ENCODE peak calls at places on chromosomes 5 and 9, in seven cellular contexts. B is neuronal stem cell, J is IMR-90, Z is H9, I is mesendoderm, R is mesenchymal stem cell, V is H1. K is an unnamed sample.

GRCh38 chr9:127336708-127337352 is 60.1 kb upstream of the SLC2A8 start:
- DNase-seq in B (no peak), J (peak), Z (no peak), I (peak), R (peak), V (no peak), K (peak)

GRCh38 chr5:172097356-172097755 is 90.7 kb downstream of the STK10 start:
- DNase-seq in B (no peak), J (peak), Z (no peak), I (no peak), R (peak), V (no peak), K (no peak)

GRCh38 chr5:90227688-90228087 is 181.9 kb downstream of the CETN3 start:
- DNase-seq in B (no peak), J (no peak), Z (no peak), I (no peak), R (no peak), V (no peak), K (no peak)

GRCh38 chr5:137826067-137826466 is 41.6 kb upstream of the MYOT start:
- DNase-seq in B (no peak), J (no peak), Z (no peak), I (no peak), R (no peak), V (no peak), K (no peak)

GRCh38 chr5:9627541-9627940 is 2.6 kb downstream of the TAS2R1 start:
- DNase-seq in B (no peak), J (no peak), Z (no peak), I (no peak), R (no peak), V (no peak), K (no peak)

GRCh38 chr5:32173394-32174010 is 617 bp downstream of the GOLPH3 start:
- DNase-seq in B (no peak), J (peak), Z (peak), I (peak), R (peak), V (peak), K (peak)

GRCh38 chr9:6184749-6185645 is 30.6 kb upstream of the IL33 start:
- DNase-seq in B (no peak), J (peak), Z (no peak), I (no peak), R (no peak), V (no peak), K (no peak)

GRCh38 chr5:14487896-14488570 is 93.6 kb upstream of the OTULINL start:
- DNase-seq in B (no peak), J (no peak), Z (peak), I (no peak), R (no peak), V (peak), K (no peak)

GRCh38 chr5:8363133-8363532 is 494.2 kb downstream of the MTRR start:
- DNase-seq in B (no peak), J (peak), Z (no peak), I (no peak), R (no peak), V (no peak), K (peak)

GRCh38 chr5:131488463-131488862 is 146.6 kb downstream of the RAPGEF6 start:
- DNase-seq in B (no peak), J (peak), Z (no peak), I (no peak), R (no peak), V (no peak), K (no peak)

GRCh38 chr5:168656633-168657032 is 77.5 kb upstream of the PANK3 start:
- DNase-seq in B (no peak), J (no peak), Z (no peak), I (no peak), R (peak), V (peak), K (no peak)

GRCh38 chr9:26685857-26686256 is 206.7 kb downstream of the CAAP1 start:
- DNase-seq in B (no peak), J (peak), Z (no peak), I (peak), R (no peak), V (no peak), K (no peak)

DNA sequence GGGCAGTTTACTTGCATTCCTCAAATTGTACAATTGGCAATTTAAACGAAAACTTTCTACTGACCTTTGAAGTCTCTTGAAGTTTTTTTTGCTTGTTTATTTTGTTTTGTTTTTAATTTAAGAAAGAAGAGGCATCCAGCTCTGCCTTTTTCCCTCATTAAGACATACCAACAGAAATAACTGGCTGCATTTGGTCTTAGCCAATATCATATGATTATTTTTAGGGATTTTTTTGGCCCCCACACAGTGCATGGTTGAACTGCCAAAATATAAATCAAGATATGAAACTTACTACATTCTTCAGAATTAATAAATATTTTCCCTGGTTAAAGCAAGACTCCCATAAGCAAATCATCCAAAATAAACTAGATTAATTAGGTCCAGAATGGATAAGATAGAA is 79.4 kb downstream of the ALDH1A1 start:
- DNase-seq in B (no peak), J (no peak), Z (no peak), I (no peak), R (no peak), V (no peak), K (no peak)
- H3K9ac ChIP-seq in B (no peak), J (no peak), Z (no peak), I (no peak), R (no peak), V (no peak), K (no peak)

GRCh38 chr9:137426018-137426681 is 3.0 kb downstream of the NOXA1 start:
- DNase-seq in B (no peak), J (no peak), Z (no peak), I (no peak), R (no peak), V (no peak), K (no peak)
- H3K27ac ChIP-seq in B (no peak), J (no peak), Z (no peak), I (no peak), R (no peak), V (no peak), K (no peak)

DNA sequence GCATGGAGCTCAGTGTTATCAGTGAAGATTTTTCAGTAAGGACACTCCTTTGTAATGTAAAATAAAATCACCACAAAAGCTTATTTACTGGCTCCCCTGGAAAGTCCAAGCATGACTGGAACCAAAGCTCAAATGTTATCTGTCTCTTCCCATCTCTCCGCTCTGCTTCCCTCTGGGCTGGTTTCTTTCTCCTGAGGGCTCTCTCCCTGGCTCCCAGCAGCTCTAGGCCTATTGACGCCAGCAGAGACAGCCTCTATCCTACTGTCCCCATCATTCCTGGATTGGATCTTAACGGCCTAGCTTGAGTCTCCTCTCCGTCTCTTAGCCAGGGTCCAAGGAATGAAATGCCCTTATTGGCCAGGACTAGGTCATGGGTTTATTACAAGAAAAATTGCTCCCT is 86.1 kb downstream of the TMEM167A start:
- DNase-seq in B (no peak), J (no peak), Z (no peak), I (peak), R (no peak), V (no peak), K (no peak)
- H2AK5ac ChIP-seq in B (no peak), J (no peak), Z (no peak), I (no peak), R (no peak), V (no peak), K (no peak)

GRCh38 chr5:94240616-94241287 is 377.7 kb downstream of the KIAA0825 start:
- DNase-seq in B (no peak), J (peak), Z (no peak), I (no peak), R (no peak), V (no peak), K (no peak)
- H3K9ac ChIP-seq in B (no peak), J (no peak), Z (no peak), I (no peak), R (no peak), V (no peak), K (no peak)

GRCh38 chr9:129419382-129419899 is 201.5 kb downstream of the C9orf50 start:
- DNase-seq in B (no peak), J (no peak), Z (no peak), I (no peak), R (no peak), V (no peak), K (no peak)

GRCh38 chr9:129422032-129422842 is 198.7 kb downstream of the C9orf50 start:
- DNase-seq in B (no peak), J (no peak), Z (no peak), I (no peak), R (no peak), V (no peak), K (no peak)

GRCh38 chr9:129421371-129421770 is 199.5 kb downstream of the C9orf50 start:
- DNase-seq in B (no peak), J (no peak), Z (no peak), I (no peak), R (no peak), V (no peak), K (no peak)

GRCh38 chr9:129420721-129421120 is 200.2 kb downstream of the C9orf50 start:
- DNase-seq in B (no peak), J (no peak), Z (no peak), I (no peak), R (no peak), V (no peak), K (no peak)

DNA sequence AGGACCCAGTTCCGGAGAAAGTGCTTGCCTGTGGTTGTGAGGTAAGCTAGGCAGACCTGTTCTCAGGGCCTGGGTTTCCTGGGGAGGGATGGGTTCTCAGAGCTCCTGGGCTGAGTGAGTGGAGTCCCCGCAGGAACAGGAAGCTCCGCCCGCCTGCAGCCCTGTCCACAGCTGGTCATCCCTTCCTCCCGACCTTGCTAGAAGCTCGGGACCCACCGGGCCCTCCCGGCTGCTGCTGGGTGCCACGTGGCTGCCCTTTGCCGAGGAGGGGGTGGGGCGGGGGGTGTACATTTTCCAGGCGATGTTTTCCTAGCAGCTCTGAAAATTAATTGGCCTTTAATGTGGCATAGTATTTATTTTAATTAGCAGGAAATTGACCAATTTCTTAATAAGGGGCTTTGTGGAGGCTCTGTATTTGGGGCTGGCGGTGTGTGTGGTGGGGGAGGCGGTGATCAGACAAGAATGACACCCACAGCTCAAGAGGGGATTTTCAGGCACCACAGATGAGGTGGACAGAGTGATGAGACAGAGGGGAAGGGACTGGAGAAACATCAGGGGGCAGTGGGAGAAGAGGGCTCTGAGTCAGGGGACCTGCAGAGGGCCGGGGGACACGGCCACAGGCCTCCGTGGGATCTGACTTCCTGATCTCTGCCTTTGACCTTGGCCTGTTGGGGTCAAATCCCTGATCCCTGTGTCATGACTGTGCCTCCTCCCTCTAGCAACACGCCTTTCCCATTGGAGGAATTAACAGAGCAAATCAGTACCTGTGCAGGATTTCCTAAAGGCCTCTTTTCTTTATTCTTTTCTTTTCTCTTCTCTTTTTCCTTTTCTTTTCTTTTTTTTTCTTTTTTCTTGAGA is 197.8 kb downstream of the C9orf50 start:
- DNase-seq in B (no peak), J (peak), Z (peak), I (no peak), R (peak), V (no peak), K (no peak)
- H3K27ac ChIP-seq in B (no peak), J (no peak), Z (no peak), I (no peak), R (no peak), V (no peak), K (no peak)

GRCh38 chr5:67673180-67673579 is 476.6 kb upstream of the CD180 start:
- DNase-seq in B (no peak), J (no peak), Z (no peak), I (no peak), R (no peak), V (no peak), K (no peak)

GRCh38 chr5:67672633-67673032 is 476.0 kb upstream of the CD180 start:
- DNase-seq in B (no peak), J (no peak), Z (no peak), I (no peak), R (peak), V (no peak), K (no peak)

GRCh38 chr5:67676863-67677262 is 480.3 kb upstream of the CD180 start:
- DNase-seq in B (no peak), J (no peak), Z (no peak), I (no peak), R (no peak), V (no peak), K (no peak)

GRCh38 chr5:67673618-67674017 is 477.0 kb upstream of the CD180 start:
- DNase-seq in B (no peak), J (no peak), Z (no peak), I (no peak), R (no peak), V (no peak), K (no peak)

DNA sequence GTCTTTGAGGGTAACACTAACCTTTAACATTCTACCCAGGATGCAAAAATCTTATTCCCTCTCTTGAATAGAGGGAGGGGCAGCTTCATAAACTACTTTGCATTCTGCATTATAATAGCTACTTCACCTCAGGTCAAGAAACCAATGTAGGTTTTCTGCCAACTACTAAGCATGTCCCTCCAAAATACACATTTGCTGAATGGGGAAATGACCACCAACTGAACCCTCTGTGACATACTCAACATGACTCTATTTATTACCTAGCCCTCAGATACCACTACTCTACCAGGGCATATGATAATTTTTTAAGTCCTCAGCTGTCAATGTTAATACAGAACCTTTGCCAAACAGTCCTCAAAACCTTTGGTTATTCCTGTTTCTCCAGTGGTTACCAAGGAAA is 477.7 kb upstream of the CD180 start:
- DNase-seq in B (no peak), J (no peak), Z (no peak), I (no peak), R (no peak), V (no peak), K (no peak)
- H2AK5ac ChIP-seq in B (no peak), J (no peak), Z (no peak), I (no peak), R (no peak), V (no peak), K (no peak)

GRCh38 chr9:37972346-37972745 is 68.4 kb upstream of the SLC25A51 start:
- DNase-seq in B (no peak), J (peak), Z (no peak), I (peak), R (no peak), V (no peak), K (peak)

GRCh38 chr9:37974506-37975173 is 70.7 kb upstream of the SLC25A51 start:
- DNase-seq in B (no peak), J (no peak), Z (no peak), I (peak), R (peak), V (no peak), K (peak)

GRCh38 chr9:37977851-37978250 is 73.9 kb upstream of the SLC25A51 start:
- DNase-seq in B (no peak), J (no peak), Z (no peak), I (no peak), R (peak), V (no peak), K (no peak)

GRCh38 chr9:37976714-37977477 is 73.0 kb upstream of the SLC25A51 start:
- DNase-seq in B (no peak), J (peak), Z (no peak), I (no peak), R (peak), V (no peak), K (no peak)

GRCh38 chr9:37975639-37976038 is 71.7 kb upstream of the SLC25A51 start:
- DNase-seq in B (no peak), J (no peak), Z (no peak), I (no peak), R (no peak), V (no peak), K (no peak)
- H3K9ac ChIP-seq in B (no peak), J (no peak), Z (no peak), I (no peak), R (no peak), V (no peak), K (no peak)

GRCh38 chr9:130920762-130921482 is 18.1 kb downstream of the FIBCD1 start:
- DNase-seq in B (no peak), J (no peak), Z (no peak), I (no peak), R (no peak), V (no peak), K (no peak)
- H3K27ac ChIP-seq in B (no peak), J (no peak), Z (no peak), I (no peak), R (no peak), V (no peak), K (no peak)

DNA sequence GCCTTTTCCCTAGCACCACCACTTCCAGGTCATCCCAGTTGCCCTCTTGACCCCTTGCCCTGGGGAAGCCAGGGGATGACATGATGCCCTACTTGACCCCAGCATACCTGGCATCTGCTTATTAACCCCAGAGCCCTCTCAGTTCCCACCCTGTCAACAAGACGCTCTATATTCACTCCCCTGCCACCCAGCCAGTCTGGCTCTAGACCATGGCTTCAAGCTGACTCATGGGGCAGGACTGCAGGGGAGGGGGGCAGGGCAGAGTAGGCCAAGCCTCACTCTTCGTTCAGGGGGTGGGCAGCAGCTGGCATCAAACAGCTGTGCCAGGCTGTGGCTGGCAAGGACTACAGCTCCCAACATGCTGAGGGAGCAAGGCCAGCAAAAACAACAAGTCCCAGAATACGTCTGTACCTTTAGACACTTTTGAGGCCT is 5.3 kb downstream of the ATOSB start:
- DNase-seq in B (no peak), J (peak), Z (no peak), I (no peak), R (peak), V (no peak), K (no peak)
- H2AK5ac ChIP-seq in B (no peak), J (peak), Z (no peak), I (no peak), R (peak), V (peak), K (no peak)

GRCh38 chr9:97531750-97532383 is 30.4 kb downstream of the TMOD1 start:
- DNase-seq in B (no peak), J (peak), Z (no peak), I (no peak), R (peak), V (no peak), K (no peak)

GRCh38 chr9:97529363-97530076 is 28.1 kb downstream of the TMOD1 start:
- DNase-seq in B (no peak), J (peak), Z (no peak), I (no peak), R (peak), V (no peak), K (no peak)

GRCh38 chr9:97527626-97528528 is 26.4 kb downstream of the TMOD1 start:
- DNase-seq in B (peak), J (no peak), Z (peak), I (peak), R (no peak), V (peak), K (no peak)

GRCh38 chr9:97526895-97527575 is 25.6 kb downstream of the TMOD1 start:
- DNase-seq in B (no peak), J (no peak), Z (no peak), I (no peak), R (no peak), V (no peak), K (no peak)

DNA sequence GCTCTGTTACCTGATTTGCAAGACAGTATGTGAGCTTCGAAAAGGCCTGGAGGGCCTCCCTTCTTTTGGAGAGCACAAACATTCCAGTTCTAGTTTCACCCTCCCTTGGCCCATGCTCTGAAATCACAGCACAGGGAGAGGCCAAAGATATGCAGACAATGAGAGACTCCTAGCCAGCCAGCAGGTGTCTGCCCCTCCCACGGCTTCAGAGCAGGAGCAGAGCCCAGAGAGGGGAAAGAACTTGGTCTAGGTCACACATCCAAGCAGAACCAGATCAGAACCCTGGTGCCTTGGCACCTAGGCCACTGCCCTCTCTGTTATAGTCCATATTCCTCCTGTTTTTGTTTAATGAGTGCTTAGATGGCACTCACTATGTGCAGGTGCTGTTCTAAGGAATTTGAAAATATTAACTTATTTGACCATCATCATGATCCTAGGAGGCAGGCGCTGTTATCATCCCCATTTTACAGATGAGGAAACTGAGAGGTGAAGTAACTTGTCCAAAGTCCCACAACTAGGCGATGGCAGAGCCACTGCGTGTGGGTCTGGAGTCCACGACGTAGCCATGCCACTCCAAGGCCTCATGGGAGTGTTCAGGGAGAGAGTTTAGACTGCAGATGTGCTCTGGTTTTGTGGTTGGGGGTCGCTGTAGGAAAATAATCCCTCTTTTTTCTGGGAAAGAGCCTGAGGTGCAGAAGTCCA is 27.2 kb downstream of the TMOD1 start:
- DNase-seq in B (no peak), J (no peak), Z (peak), I (peak), R (no peak), V (peak), K (no peak)
- H3K9ac ChIP-seq in B (no peak), J (no peak), Z (no peak), I (no peak), R (no peak), V (no peak), K (no peak)